ENCODE peak calls at places on chromosome 14, in eight cellular contexts. L is stromal cell of bone marrow; G is NCI-H510A; O is ovary; F is frontal cortex; Y is H1; Z is stimulated activated CD4-positive, alpha-beta T cell treated with anti-CD3 and anti-CD28 coated beads, Interleukin-1b, Interleukin-23, amount 100 ng/mL, for 1 hour; X is prostate gland. P is an unnamed sample.

GRCh38 chr14:77245820-77246219 is 25.2 kb downstream of the NGB start:
- DNase-seq in L (no peak), G (no peak), O (no peak), F (no peak), Y (no peak), Z (no peak), X (no peak), P (no peak)

GRCh38 chr14:93019970-93020369 is 95.8 kb downstream of the ITPK1 start:
- DNase-seq in L (no peak), G (no peak), O (no peak), F (peak), Y (no peak), Z (no peak), X (no peak), P (no peak)

GRCh38 chr14:70827366-70828151 is 18.2 kb upstream of the MAP3K9 start:
- DNase-seq in L (no peak), G (no peak), O (no peak), F (no peak), Y (no peak), Z (no peak), X (no peak), P (no peak)

GRCh38 chr14:74018029-74018703 is 922 bp downstream of the ENTPD5 start:
- DNase-seq in L (peak), G (no peak), O (no peak), F (no peak), Y (no peak), Z (no peak), X (no peak), P (no peak)

GRCh38 chr14:97888331-97888730 is 1091.1 kb downstream of the VRK1 start:
- DNase-seq in L (no peak), G (no peak), O (no peak), F (no peak), Y (no peak), Z (no peak), X (no peak), P (no peak)

GRCh38 chr14:103943673-103944072 is 1.3 kb upstream of the RD3L start:
- DNase-seq in L (no peak), G (peak), O (no peak), F (no peak), Y (no peak), Z (no peak), X (no peak), P (no peak)

GRCh38 chr14:100680439-100681051 is 46.1 kb upstream of the DLK1 start:
- DNase-seq in L (no peak), G (no peak), O (peak), F (no peak), Y (no peak), Z (no peak), X (peak), P (no peak)

GRCh38 chr14:105471823-105472495 is 2.7 kb upstream of the CRIP2 start:
- DNase-seq in L (no peak), G (no peak), O (no peak), F (no peak), Y (no peak), Z (no peak), X (no peak), P (no peak)

GRCh38 chr14:77653473-77653872 is 37.0 kb upstream of the SPTLC2 start:
- DNase-seq in L (no peak), G (no peak), O (no peak), F (no peak), Y (no peak), Z (no peak), X (no peak), P (no peak)

P was measured in iPS DF 6.9.